ENCODE peak calls at places on chromosome 6, in four cellular contexts. C is IMR-90, W is HepG2, N is K562. K is an unnamed sample. For H4K20me1, the result is how much of the 10 kb centered on the place peaks cover.

GRCh38 chr6:105831321-105831720 is 254.8 kb upstream of the PRDM1 start:
- DNase-seq in C (no peak), W (no peak), N (no peak), K (no peak)

GRCh38 chr6:36975231-36976004 is 10.6 kb downstream of the MTCH1 start:
- DNase-seq in C (no peak), W (no peak), N (no peak), K (no peak)

GRCh38 chr6:24412294-24412693 is 9.6 kb downstream of the MRS2 start:
- DNase-seq in N (no peak), C (no peak), W (no peak), K (no peak)

GRCh38 chr6:30752164-30752927 is 8.0 kb upstream of the IER3 start:
- DNase-seq in W (no peak), C (peak), N (no peak), K (peak)

GRCh38 chr6:33988121-33989015 is 157.5 kb downstream of the GRM4 start:
- DNase-seq in W (peak), C (no peak), N (no peak), K (peak)

GRCh38 chr6:100751590-100751989 is 129.5 kb downstream of the ASCC3 start:
- DNase-seq in N (no peak), W (no peak), C (no peak), K (no peak)

GRCh38 chr6:168914070-168914469 is 339.6 kb downstream of the THBS2 start:
- DNase-seq in W (no peak), N (no peak), C (no peak), K (no peak)

GRCh38 chr6:48986803-48987202 is 476.2 kb downstream of the MMUT start:
- DNase-seq in N (no peak), W (no peak), C (no peak), K (no peak)

GRCh38 chr6:165799736-165800135 is 136.7 kb upstream of the PDE10A start:
- DNase-seq in C (no peak), W (no peak), N (no peak), K (no peak)

GRCh38 chr6:54891536-54891935 is 45.0 kb downstream of the FAM83B start:
- DNase-seq in C (peak), N (no peak), W (no peak), K (no peak)

GRCh38 chr6:35273822-35274559 is 14.5 kb downstream of the ZNF76 start:
- DNase-seq in N (no peak), W (no peak), C (peak), K (no peak)

GRCh38 chr6:12590901-12591300 is 125.7 kb upstream of the PHACTR1 start:
- DNase-seq in N (no peak), C (no peak), W (no peak), K (no peak)

GRCh38 chr6:100296810-100297544 is 167.7 kb downstream of the SIM1 start:
- DNase-seq in W (peak), N (no peak), C (peak), K (no peak)

DNA sequence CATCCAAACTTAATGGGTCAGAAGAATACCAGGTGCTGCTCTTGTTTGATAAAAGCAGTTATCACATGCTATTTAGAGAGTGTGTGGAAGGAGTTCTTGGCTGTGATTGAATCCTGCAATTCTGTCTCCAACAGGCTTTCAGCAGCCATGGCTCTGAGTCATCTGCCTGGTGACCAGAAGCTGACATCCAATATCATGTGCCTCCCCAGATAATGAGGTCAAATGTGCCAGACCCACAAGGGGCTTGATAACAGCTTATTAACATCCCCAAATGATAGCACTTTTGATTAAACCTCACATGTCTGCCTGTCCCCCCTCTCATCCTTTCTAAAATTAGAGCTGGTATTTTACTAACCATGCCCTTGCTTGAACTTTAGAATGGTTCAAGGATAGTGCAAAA is 175.7 kb upstream of the PLN start:
- DNase-seq in C (peak), W (no peak), N (no peak), K (peak)
- TF ChIP-seq MXI1 in C (no peak), W (no peak), N (no peak), K (no peak)

GRCh38 chr6:38016824-38017223 is 197.3 kb downstream of the ZFAND3 start:
- DNase-seq in W (no peak), C (no peak), N (no peak), K (no peak)
- H4K20me1 ChIP-seq in W (under half), C (half or more), N (under half), K (half or more)

GRCh38 chr6:32444433-32444832 is 4.7 kb downstream of the HLA-DRA start:
- DNase-seq in C (no peak), N (no peak), W (no peak), K (no peak)

GRCh38 chr6:32439139-32439538 is 548 bp upstream of the HLA-DRA start:
- DNase-seq in C (no peak), W (no peak), N (no peak), K (no peak)

GRCh38 chr6:32439708-32440214 is at the start of gene HLA-DRA:
- DNase-seq in W (peak), N (peak), C (peak), K (peak)

GRCh38 chr6:32442977-32443552 is 3.4 kb downstream of the HLA-DRA start:
- DNase-seq in N (no peak), W (no peak), C (no peak), K (no peak)

DNA sequence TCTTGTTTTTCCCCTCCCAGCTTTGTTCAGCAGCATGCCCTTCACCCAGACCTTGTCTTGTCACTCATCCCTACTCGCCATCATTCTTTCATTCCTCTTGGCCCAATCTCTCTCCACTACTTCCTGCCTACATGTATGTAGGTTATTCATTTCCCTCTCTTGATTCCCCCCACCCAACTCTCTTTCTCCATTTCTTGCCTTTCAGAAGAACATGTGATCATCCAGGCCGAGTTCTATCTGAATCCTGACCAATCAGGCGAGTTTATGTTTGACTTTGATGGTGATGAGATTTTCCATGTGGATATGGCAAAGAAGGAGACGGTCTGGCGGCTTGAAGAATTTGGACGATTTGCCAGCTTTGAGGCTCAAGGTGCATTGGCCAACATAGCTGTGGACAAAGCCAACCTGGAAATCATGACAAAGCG is 2.6 kb downstream of the HLA-DRA start:
- DNase-seq in W (no peak), N (no peak), C (no peak), K (no peak)
- TF ChIP-seq MXI1 in W (no peak), N (no peak), C (no peak), K (no peak)

GRCh38 chr6:15512126-15512525 is 150.7 kb downstream of the DTNBP1 start:
- DNase-seq in C (no peak), N (peak), W (peak), K (peak)
- H4K20me1 ChIP-seq in C (under half), N (under half), W (under half), K (under half)

GRCh38 chr6:7051780-7052440 is 55.9 kb upstream of the RREB1 start:
- DNase-seq in W (no peak), C (no peak), N (no peak), K (peak)

GRCh38 chr6:7052441-7052936 is 55.3 kb upstream of the RREB1 start:
- DNase-seq in C (peak), W (no peak), N (no peak), K (peak)

GRCh38 chr6:7050099-7050498 is 57.7 kb upstream of the RREB1 start:
- DNase-seq in W (no peak), N (no peak), C (no peak), K (no peak)

GRCh38 chr6:7050911-7051779 is 56.6 kb upstream of the RREB1 start:
- DNase-seq in W (no peak), C (peak), N (no peak), K (no peak)

GRCh38 chr6:7053125-7053784 is 54.5 kb upstream of the RREB1 start:
- DNase-seq in W (no peak), N (no peak), C (no peak), K (no peak)
- TF ChIP-seq MXI1 in W (no peak), N (no peak), C (no peak), K (no peak)